ENCODE peak calls at places on chromosome 1, in six cellular contexts. C is RWPE1, Y is GM20000, P is EL, E is BE2C, S is mesenchymal stem cell. H is an unnamed sample.

GRCh38 chr1:181396811-181397210 is 86.5 kb upstream of the CACNA1E start:
- DNase-seq in C (no peak), Y (no peak), P (no peak), E (no peak), S (no peak), H (no peak)

GRCh38 chr1:175157200-175157599 is 35.4 kb downstream of the KIAA0040 start:
- DNase-seq in C (no peak), Y (no peak), P (no peak), E (no peak), S (no peak), H (no peak)

GRCh38 chr1:58933599-58933926 is 149.7 kb upstream of the JUN start:
- DNase-seq in C (no peak), Y (no peak), P (no peak), E (no peak), S (no peak), H (no peak)

GRCh38 chr1:37255111-37255795 is 219.1 kb upstream of the ZC3H12A start:
- DNase-seq in C (peak; percentile 45), Y (peak; percentile 19), P (no peak), E (peak; percentile 79), S (no peak), H (no peak)

GRCh38 chr1:46278807-46279206 is 24.6 kb downstream of the LRRC41 start:
- DNase-seq in C (peak; percentile 27), Y (no peak), P (peak; percentile 26), E (no peak), S (no peak), H (no peak)

GRCh38 chr1:226738995-226739695 is at the start of gene ITPKB:
- DNase-seq in C (peak; percentile 68), Y (peak; percentile 78), P (peak; percentile 65), E (no peak), S (peak; percentile 88), H (no peak)

GRCh38 chr1:172394167-172394751 is 26.2 kb upstream of the C1orf105 start:
- DNase-seq in C (no peak), Y (peak; percentile 59), P (no peak), E (no peak), S (peak; percentile 58), H (peak; percentile 38)

GRCh38 chr1:27522860-27523665 is 33.1 kb upstream of the WASF2 start:
- DNase-seq in C (no peak), Y (no peak), P (no peak), E (peak; percentile 29), S (peak; percentile 66), H (peak; percentile 47)

GRCh38 chr1:76501576-76502219 is 365.6 kb upstream of the ST6GALNAC5 start:
- DNase-seq in C (no peak), Y (no peak), P (no peak), E (no peak), S (no peak), H (no peak)

GRCh38 chr1:81314497-81314896 is 486.2 kb upstream of the ADGRL2 start:
- DNase-seq in C (no peak), Y (no peak), P (no peak), E (no peak), S (peak; percentile 20), H (no peak)

GRCh38 chr1:93471911-93472310 is 24.0 kb downstream of the FNBP1L start:
- DNase-seq in C (no peak), Y (no peak), P (peak; percentile 81), E (no peak), S (peak; percentile 35), H (no peak)

GRCh38 chr1:171141336-171142051 is 43.6 kb upstream of the FMO2 start:
- DNase-seq in C (no peak), Y (no peak), P (peak; percentile 81), E (no peak), S (peak; percentile 66), H (no peak)

GRCh38 chr1:209720326-209720725 is 15.7 kb downstream of the HSD11B1 start:
- DNase-seq in C (no peak), Y (no peak), P (no peak), E (no peak), S (peak; percentile 78), H (no peak)

GRCh38 chr1:51442616-51443015 is 76.5 kb downstream of the EPS15 start:
- DNase-seq in C (no peak), Y (no peak), P (no peak), E (no peak), S (peak; percentile 29), H (no peak)

GRCh38 chr1:46248122-46248920 is 758 bp downstream of the RAD54L start:
- DNase-seq in C (peak; percentile 62), Y (peak; percentile 19), P (peak; percentile 66), E (peak; percentile 69), S (peak; percentile 18), H (no peak)

GRCh38 chr1:171245458-171246064 is 2.7 kb upstream of the FMO1 start:
- DNase-seq in C (peak; percentile 57), Y (peak; percentile 46), P (peak; percentile 35), E (no peak), S (peak; percentile 37), H (no peak)

GRCh38 chr1:168470821-168471473 is 72.8 kb downstream of the XCL2 start:
- DNase-seq in C (peak; percentile 67), Y (no peak), P (peak; percentile 94), E (peak; percentile 13), S (peak; percentile 94), H (no peak)

GRCh38 chr1:204503122-204503912 is 8.7 kb upstream of the PIK3C2B start:
- DNase-seq in C (peak; percentile 65), Y (no peak), P (peak; percentile 71), E (no peak), S (peak; percentile 79), H (no peak)

GRCh38 chr1:38852780-38853179 is 6.8 kb downstream of the RRAGC start:
- DNase-seq in C (no peak), Y (peak; percentile 24), P (no peak), E (no peak), S (no peak), H (no peak)

H was measured in activated CD4-positive, alpha-beta T cell treated with anti-CD3 and anti-CD28 coated beads for 24 hours.